ENCODE peak calls at places on chromosomes 6 and 20, in six cellular contexts. G is NCI-H774, L is Kasumi-1, I is HCT116, U is activated gamma-delta T cell treated with Interleukin-2 at 50 U/mL for 16 hours, N is naive B cell. Y is an unnamed sample.
A peak's percentile ranks its signal among the peaks of the same experiment; 100 is the strongest.

GRCh38 chr6:69069881-69070280 is 434.8 kb downstream of the ADGRB3 start:
- DNase-seq in L (no peak), N (no peak), G (no peak), U (no peak), I (no peak), Y (no peak)

GRCh38 chr6:113476937-113477839 is 380.0 kb upstream of the MARCKS start:
- DNase-seq in U (no peak), N (no peak), G (peak; percentile 59), L (no peak), I (no peak), Y (no peak)

GRCh38 chr6:117498159-117498558 is 15.7 kb downstream of the DCBLD1 start:
- DNase-seq in U (no peak), G (no peak), N (no peak), L (peak; percentile 75), I (no peak), Y (no peak)

GRCh38 chr20:52342913-52343312 is 151.3 kb upstream of the ZFP64 start:
- DNase-seq in G (no peak), N (no peak), I (no peak), U (no peak), L (no peak), Y (no peak)

GRCh38 chr6:17808609-17809008 is 101.9 kb upstream of the NUP153 start:
- DNase-seq in N (no peak), U (no peak), I (no peak), G (no peak), L (no peak), Y (no peak)

GRCh38 chr20:9514461-9515210 is at the start of gene LAMP5:
- DNase-seq in U (no peak), I (no peak), L (no peak), N (no peak), G (no peak), Y (no peak)

GRCh38 chr6:133115960-133116359 is 125.2 kb upstream of the EYA4 start:
- DNase-seq in G (no peak), I (no peak), U (no peak), L (no peak), N (no peak), Y (no peak)

GRCh38 chr20:59301343-59302007 is 1.1 kb downstream of the EDN3 start:
- DNase-seq in L (no peak), U (no peak), I (no peak), G (no peak), N (no peak), Y (no peak)

GRCh38 chr20:13061381-13061780 is 52.6 kb downstream of the SPTLC3 start:
- DNase-seq in N (no peak), U (no peak), I (no peak), L (no peak), G (peak; percentile 40), Y (no peak)

GRCh38 chr6:13248053-13248452 is 80.3 kb downstream of the TBC1D7 start:
- DNase-seq in L (no peak), I (no peak), N (no peak), G (no peak), U (no peak), Y (no peak)